ENCODE peak calls at places on chromosome 20, in ten cellular contexts. One of them, this sample, is unnamed.
A peak's percentile ranks its signal among the peaks of the same experiment; 100 is the strongest.

GRCh38 chr20:4074877-4075455 is 59.6 kb upstream of the RNF24 start:
- DNase-seq in A549: no peak
- DNase-seq in sigmoid colon: peak; percentile 26
- DNase-seq in tibial nerve: no peak
- DNase-seq in HepG2: no peak
- DNase-seq in ovary: no peak
- DNase-seq in GM12878: no peak
- DNase-seq in H1: peak; percentile 30
- DNase-seq in transverse colon: no peak
- DNase-seq in stomach: no peak
- DNase-seq in this sample: no peak

GRCh38 chr20:36439040-36439730 is 102.1 kb upstream of the MYL9 start:
- DNase-seq in H1: peak; percentile 96
- DNase-seq in stomach: peak; percentile 79
- DNase-seq in ovary: peak; percentile 79
- DNase-seq in tibial nerve: peak; percentile 68
- DNase-seq in sigmoid colon: no peak
- DNase-seq in GM12878: no peak
- DNase-seq in HepG2: peak; percentile 59
- DNase-seq in A549: peak; percentile 76
- DNase-seq in transverse colon: peak; percentile 69
- DNase-seq in this sample: no peak

GRCh38 chr20:11867286-11867921 is 50.3 kb upstream of the BTBD3 start:
- DNase-seq in GM12878: no peak
- DNase-seq in tibial nerve: no peak
- DNase-seq in sigmoid colon: no peak
- DNase-seq in transverse colon: no peak
- DNase-seq in H1: no peak
- DNase-seq in HepG2: no peak
- DNase-seq in ovary: no peak
- DNase-seq in stomach: no peak
- DNase-seq in A549: no peak
- DNase-seq in this sample: no peak

GRCh38 chr20:24991897-24992419 is 593 bp downstream of the APMAP start:
- DNase-seq in transverse colon: peak; percentile 51
- DNase-seq in GM12878: no peak
- DNase-seq in H1: no peak
- DNase-seq in ovary: no peak
- DNase-seq in tibial nerve: no peak
- DNase-seq in A549: peak; percentile 28
- DNase-seq in stomach: peak; percentile 33
- DNase-seq in sigmoid colon: peak; percentile 71
- DNase-seq in HepG2: no peak
- DNase-seq in this sample: peak; percentile 71

GRCh38 chr20:53163486-53163885 is 191.3 kb downstream of the TSHZ2 start:
- DNase-seq in HepG2: no peak
- DNase-seq in sigmoid colon: no peak
- DNase-seq in ovary: no peak
- DNase-seq in tibial nerve: peak; percentile 45
- DNase-seq in A549: no peak
- DNase-seq in transverse colon: no peak
- DNase-seq in H1: no peak
- DNase-seq in GM12878: no peak
- DNase-seq in stomach: no peak
- DNase-seq in this sample: no peak

GRCh38 chr20:57000441-57000968 is 265.9 kb downstream of the BMP7 start:
- DNase-seq in stomach: no peak
- DNase-seq in GM12878: no peak
- DNase-seq in transverse colon: no peak
- DNase-seq in sigmoid colon: no peak
- DNase-seq in H1: no peak
- DNase-seq in ovary: no peak
- DNase-seq in HepG2: no peak
- DNase-seq in tibial nerve: no peak
- DNase-seq in A549: no peak
- DNase-seq in this sample: no peak

GRCh38 chr20:21618697-21619421 is 86.6 kb upstream of the PAX1 start:
- DNase-seq in tibial nerve: no peak
- DNase-seq in GM12878: peak; percentile 17
- DNase-seq in ovary: no peak
- DNase-seq in H1: no peak
- DNase-seq in A549: no peak
- DNase-seq in sigmoid colon: no peak
- DNase-seq in HepG2: no peak
- DNase-seq in transverse colon: no peak
- DNase-seq in stomach: no peak
- DNase-seq in this sample: no peak

GRCh38 chr20:18087054-18087453 is 29.3 kb upstream of the OVOL2 start:
- DNase-seq in A549: no peak
- DNase-seq in GM12878: no peak
- DNase-seq in transverse colon: no peak
- DNase-seq in tibial nerve: no peak
- DNase-seq in HepG2: no peak
- DNase-seq in H1: no peak
- DNase-seq in stomach: no peak
- DNase-seq in ovary: no peak
- DNase-seq in sigmoid colon: no peak
- DNase-seq in this sample: no peak

GRCh38 chr20:57748601-57749130 is 38.9 kb upstream of the PMEPA1 start:
- DNase-seq in HepG2: peak; percentile 38
- DNase-seq in tibial nerve: peak; percentile 62
- DNase-seq in A549: peak; percentile 96
- DNase-seq in sigmoid colon: peak; percentile 90
- DNase-seq in H1: no peak
- DNase-seq in transverse colon: peak; percentile 82
- DNase-seq in GM12878: peak; percentile 45
- DNase-seq in stomach: peak; percentile 55
- DNase-seq in ovary: peak; percentile 80
- DNase-seq in this sample: peak; percentile 80

GRCh38 chr20:3218307-3218988 is 9.2 kb downstream of the ITPA start:
- DNase-seq in ovary: peak; percentile 58
- DNase-seq in H1: peak; percentile 98
- DNase-seq in stomach: peak; percentile 75
- DNase-seq in GM12878: no peak
- DNase-seq in transverse colon: peak; percentile 66
- DNase-seq in HepG2: peak; percentile 75
- DNase-seq in A549: peak; percentile 89
- DNase-seq in tibial nerve: peak; percentile 28
- DNase-seq in sigmoid colon: no peak
- DNase-seq in this sample: peak; percentile 78

GRCh38 chr20:4151991-4152695 is 136.8 kb upstream of the RNF24 start:
- DNase-seq in HepG2: no peak
- DNase-seq in GM12878: peak; percentile 34
- DNase-seq in A549: no peak
- DNase-seq in transverse colon: no peak
- DNase-seq in H1: no peak
- DNase-seq in ovary: peak; percentile 21
- DNase-seq in tibial nerve: no peak
- DNase-seq in stomach: no peak
- DNase-seq in sigmoid colon: peak; percentile 58
- DNase-seq in this sample: peak; percentile 52

GRCh38 chr20:58017970-58018530 is 210.4 kb downstream of the ANKRD60 start:
- DNase-seq in HepG2: no peak
- DNase-seq in sigmoid colon: no peak
- DNase-seq in stomach: no peak
- DNase-seq in ovary: no peak
- DNase-seq in A549: no peak
- DNase-seq in GM12878: no peak
- DNase-seq in transverse colon: no peak
- DNase-seq in tibial nerve: no peak
- DNase-seq in H1: no peak
- DNase-seq in this sample: no peak

GRCh38 chr20:18851556-18852098 is 38.0 kb downstream of the SCP2D1 start:
- DNase-seq in sigmoid colon: no peak
- DNase-seq in HepG2: no peak
- DNase-seq in transverse colon: no peak
- DNase-seq in stomach: no peak
- DNase-seq in tibial nerve: no peak
- DNase-seq in GM12878: no peak
- DNase-seq in A549: no peak
- DNase-seq in ovary: no peak
- DNase-seq in H1: no peak
- DNase-seq in this sample: no peak

DNA sequence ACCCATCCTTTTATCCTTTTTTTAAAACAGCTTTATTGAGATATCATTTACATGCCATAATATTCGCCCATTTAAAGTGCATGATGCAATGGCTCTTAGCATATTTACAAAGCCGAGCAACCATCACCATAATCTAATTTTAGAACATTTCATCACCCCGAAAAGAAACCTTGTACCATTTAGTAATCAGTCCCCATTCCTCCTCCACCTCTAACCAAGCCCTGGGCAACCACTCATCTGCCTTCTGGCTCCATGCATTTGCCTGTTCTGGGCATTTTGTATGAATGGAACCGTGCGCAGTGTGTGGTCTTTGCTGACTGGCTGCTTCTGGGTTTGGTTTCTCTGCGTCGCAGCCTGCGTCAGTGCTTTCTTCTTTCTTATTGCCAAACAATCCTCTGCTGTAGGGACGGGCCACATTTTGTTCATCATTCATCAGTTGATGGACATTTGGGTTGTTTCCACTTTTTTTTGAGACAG is 10.2 kb upstream of the EEF1A2 start:
- DNase-seq in GM12878: no peak
- DNase-seq in sigmoid colon: no peak
- DNase-seq in stomach: no peak
- DNase-seq in A549: no peak
- DNase-seq in H1: no peak
- DNase-seq in tibial nerve: no peak
- DNase-seq in HepG2: no peak
- DNase-seq in ovary: no peak
- DNase-seq in transverse colon: no peak
- DNase-seq in this sample: no peak
- H3K27ac ChIP-seq in GM12878: no peak overlapping the region
- H3K27ac ChIP-seq in sigmoid colon: no peak overlapping the region
- H3K27ac ChIP-seq in stomach: no peak overlapping the region
- H3K27ac ChIP-seq in A549: no peak overlapping the region
- H3K27ac ChIP-seq in H1: no peak overlapping the region
- H3K27ac ChIP-seq in tibial nerve: no peak overlapping the region
- H3K27ac ChIP-seq in HepG2: no peak overlapping the region
- H3K27ac ChIP-seq in ovary: no peak overlapping the region
- H3K27ac ChIP-seq in transverse colon: no peak overlapping the region
- H3K27ac ChIP-seq in this sample: no peak overlapping the region

DNA sequence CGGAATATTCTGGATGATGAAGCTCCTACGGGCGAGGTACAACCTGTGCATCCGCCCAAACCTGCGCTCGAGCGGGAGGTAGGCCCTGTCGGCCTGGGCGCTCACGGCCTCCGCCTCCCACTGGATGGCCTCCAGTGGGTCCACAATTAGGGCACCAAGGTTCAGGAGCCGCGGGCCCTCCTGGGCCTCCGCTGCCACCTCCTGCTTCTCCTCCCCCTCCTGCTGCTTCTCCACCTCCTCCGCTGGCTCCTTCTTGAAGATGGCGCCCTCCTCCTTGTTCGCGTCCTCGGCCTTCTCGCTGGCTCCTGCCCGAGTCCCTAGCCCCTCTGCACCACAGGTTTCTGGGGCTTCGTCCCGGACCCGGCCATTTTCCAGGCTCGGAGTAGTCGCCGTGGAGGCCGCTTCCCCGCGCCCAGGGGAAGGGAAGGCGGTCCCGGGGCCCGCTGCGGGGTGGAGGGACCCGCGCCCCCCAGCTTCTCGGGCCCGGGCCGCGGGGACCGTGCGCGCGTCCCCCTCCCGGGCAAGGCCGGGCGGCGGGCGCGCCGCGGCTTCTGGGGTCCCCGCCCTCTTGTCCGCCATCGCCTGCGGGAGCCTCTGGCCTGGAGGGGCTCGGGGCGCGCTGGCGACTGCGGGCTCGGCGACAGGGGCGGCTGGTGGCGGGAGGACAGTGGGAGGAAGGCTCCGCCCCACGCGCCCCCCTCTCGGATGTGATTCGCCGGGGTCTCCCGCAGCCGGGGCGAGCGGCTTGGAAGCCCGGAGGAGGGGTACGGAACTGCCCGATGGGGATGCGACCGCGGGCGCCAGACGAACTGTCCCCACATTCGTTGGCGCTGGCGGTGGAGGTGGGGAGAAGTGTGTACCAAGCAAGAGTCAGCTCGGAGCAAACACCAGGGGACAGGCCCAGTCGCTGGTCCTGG is 17.6 kb downstream of the PLAGL2 start:
- DNase-seq in ovary: peak; percentile 65
- DNase-seq in sigmoid colon: peak; percentile 76
- DNase-seq in GM12878: no peak
- DNase-seq in transverse colon: peak; percentile 37
- DNase-seq in A549: no peak
- DNase-seq in H1: peak; percentile 86
- DNase-seq in tibial nerve: peak; percentile 41
- DNase-seq in HepG2: no peak
- DNase-seq in stomach: peak; percentile 57
- DNase-seq in this sample: peak; percentile 73
- TF ChIP-seq CTCF in ovary: no peak
- TF ChIP-seq CTCF in sigmoid colon: no peak
- TF ChIP-seq CTCF in GM12878: no peak
- TF ChIP-seq CTCF in transverse colon: no peak
- TF ChIP-seq CTCF in A549: no peak
- TF ChIP-seq CTCF in H1: no peak
- TF ChIP-seq CTCF in tibial nerve: no peak
- TF ChIP-seq CTCF in HepG2: no peak
- TF ChIP-seq CTCF in stomach: no peak
- TF ChIP-seq CTCF in this sample: no peak

DNA sequence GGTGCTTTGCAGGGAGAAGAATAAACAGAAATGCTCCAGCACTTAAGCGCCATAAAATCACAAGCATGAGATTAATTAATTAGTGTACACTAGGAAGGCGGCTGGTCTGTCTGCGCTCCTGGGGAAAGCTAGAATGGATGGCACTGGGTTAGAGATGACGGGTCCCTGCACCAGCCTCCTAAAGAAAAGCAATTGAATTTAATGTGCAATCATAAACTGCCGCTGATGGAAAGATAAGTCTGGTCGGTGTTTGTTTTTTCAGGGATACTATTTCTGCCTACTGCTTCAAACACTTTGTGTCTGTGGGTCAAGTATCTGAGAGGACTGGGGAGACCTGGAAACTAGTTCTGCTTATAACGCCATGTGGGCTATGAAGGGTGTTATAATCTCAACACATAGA is 600.8 kb upstream of the CHD6 start:
- DNase-seq in stomach: no peak
- DNase-seq in transverse colon: no peak
- DNase-seq in ovary: no peak
- DNase-seq in A549: no peak
- DNase-seq in tibial nerve: no peak
- DNase-seq in sigmoid colon: no peak
- DNase-seq in H1: no peak
- DNase-seq in GM12878: no peak
- DNase-seq in HepG2: no peak
- DNase-seq in this sample: no peak
- TF ChIP-seq EP300 in stomach: no peak
- TF ChIP-seq EP300 in transverse colon: no peak
- TF ChIP-seq EP300 in ovary: no peak
- TF ChIP-seq EP300 in A549: no peak
- TF ChIP-seq EP300 in tibial nerve: no peak
- TF ChIP-seq EP300 in sigmoid colon: no peak
- TF ChIP-seq EP300 in H1: no peak
- TF ChIP-seq EP300 in GM12878: no peak
- TF ChIP-seq EP300 in HepG2: no peak
- TF ChIP-seq EP300 in this sample: no peak

DNA sequence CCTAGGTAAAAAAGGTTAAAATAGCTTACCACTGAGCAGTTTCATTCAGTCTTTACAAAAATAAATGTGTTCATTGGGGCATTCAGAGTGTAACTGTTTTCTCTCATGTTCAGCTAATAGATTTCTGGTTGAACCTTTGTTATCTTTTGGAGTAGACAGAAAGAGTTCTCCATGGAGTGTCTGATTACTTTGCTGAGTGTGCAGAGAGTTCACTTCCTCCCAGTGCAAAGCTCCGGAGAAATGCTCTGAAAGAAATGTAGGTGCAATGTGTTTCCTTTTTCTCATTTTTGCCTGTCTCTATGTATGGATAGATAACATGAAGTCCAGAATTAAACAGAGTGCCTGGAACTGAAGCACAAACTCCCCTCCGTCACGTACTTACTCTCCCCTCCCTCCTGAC is 52.6 kb downstream of the JAG1 start:
- DNase-seq in transverse colon: no peak
- DNase-seq in tibial nerve: no peak
- DNase-seq in HepG2: no peak
- DNase-seq in ovary: no peak
- DNase-seq in A549: no peak
- DNase-seq in H1: no peak
- DNase-seq in stomach: no peak
- DNase-seq in GM12878: no peak
- DNase-seq in sigmoid colon: no peak
- DNase-seq in this sample: no peak
- H3K27ac ChIP-seq in transverse colon: no peak overlapping the region
- H3K27ac ChIP-seq in tibial nerve: no peak overlapping the region
- H3K27ac ChIP-seq in HepG2: peak overlapping the region; percentile 23
- H3K27ac ChIP-seq in ovary: no peak overlapping the region
- H3K27ac ChIP-seq in A549: no peak overlapping the region
- H3K27ac ChIP-seq in H1: no peak overlapping the region
- H3K27ac ChIP-seq in stomach: no peak overlapping the region
- H3K27ac ChIP-seq in GM12878: no peak overlapping the region
- H3K27ac ChIP-seq in sigmoid colon: no peak overlapping the region
- H3K27ac ChIP-seq in this sample: no peak overlapping the region

This sample was measured in suprapubic skin.